ENCODE peak calls at places on chromosomes 7 and 10, in four cellular contexts. U, I, G and W are unnamed samples.

GRCh38 chr7:42502022-42502421 is 265.0 kb upstream of the GLI3 start:
- DNase-seq in U (no peak), G (no peak), I (no peak), W (no peak)

GRCh38 chr7:79968894-79969293 is 165.7 kb upstream of the GNAI1 start:
- DNase-seq in G (no peak), U (no peak), I (no peak), W (no peak)

GRCh38 chr7:47266799-47267198 is 315.1 kb downstream of the TNS3 start:
- DNase-seq in G (peak), U (no peak), I (no peak), W (no peak)

GRCh38 chr7:12028508-12028907 is 182.6 kb upstream of the TMEM106B start:
- DNase-seq in U (no peak), I (no peak), G (no peak), W (no peak)

GRCh38 chr10:12135631-12136030 is 6.2 kb downstream of the SEC61A2 start:
- DNase-seq in I (no peak), U (no peak), G (no peak), W (no peak)

GRCh38 chr10:130301026-130301892 is 165.1 kb downstream of the GLRX3 start:
- DNase-seq in I (no peak), G (no peak), U (no peak), W (no peak)

GRCh38 chr10:36141786-36142560 is 499.9 kb upstream of the FZD8 start:
- DNase-seq in G (no peak), I (no peak), U (no peak), W (no peak)

GRCh38 chr7:105685099-105685609 is 103.9 kb upstream of the EFCAB10 start:
- DNase-seq in G (no peak), I (no peak), U (no peak), W (no peak)

GRCh38 chr10:122142652-122143237 is 128.4 kb upstream of the BTBD16 start:
- DNase-seq in G (peak), I (no peak), U (peak), W (peak)

GRCh38 chr10:97814996-97815395 is 34.6 kb upstream of the GOLGA7B start:
- DNase-seq in I (no peak), U (no peak), G (no peak), W (no peak)

GRCh38 chr10:69321865-69322264 is 43.6 kb downstream of the HK1 start:
- DNase-seq in U (no peak), G (no peak), I (no peak), W (no peak)

GRCh38 chr7:157412021-157412443 is 75.2 kb downstream of the DNAJB6 start:
- DNase-seq in G (no peak), I (no peak), U (no peak), W (no peak)

GRCh38 chr7:12297709-12298108 is 86.6 kb downstream of the TMEM106B start:
- DNase-seq in U (no peak), I (no peak), G (no peak), W (no peak)

GRCh38 chr10:87092861-87093460 is 1.7 kb downstream of the GLUD1 start:
- DNase-seq in G (peak), U (peak), I (peak), W (no peak)
- TF ChIP-seq USF2 in G (no peak), U (no peak), I (no peak), W (no peak)

GRCh38 chr7:24756545-24756988 is 697 bp downstream of the GSDME start:
- DNase-seq in U (no peak), G (no peak), I (no peak), W (no peak)

GRCh38 chr7:24756989-24757798 is at the start of gene GSDME:
- DNase-seq in G (peak), U (peak), I (no peak), W (peak)

GRCh38 chr7:24755541-24756416 is 1.5 kb downstream of the GSDME start:
- DNase-seq in G (no peak), I (peak), U (no peak), W (no peak)

GRCh38 chr7:24755096-24755495 is 2.2 kb downstream of the GSDME start:
- DNase-seq in U (no peak), G (no peak), I (no peak), W (no peak)

DNA sequence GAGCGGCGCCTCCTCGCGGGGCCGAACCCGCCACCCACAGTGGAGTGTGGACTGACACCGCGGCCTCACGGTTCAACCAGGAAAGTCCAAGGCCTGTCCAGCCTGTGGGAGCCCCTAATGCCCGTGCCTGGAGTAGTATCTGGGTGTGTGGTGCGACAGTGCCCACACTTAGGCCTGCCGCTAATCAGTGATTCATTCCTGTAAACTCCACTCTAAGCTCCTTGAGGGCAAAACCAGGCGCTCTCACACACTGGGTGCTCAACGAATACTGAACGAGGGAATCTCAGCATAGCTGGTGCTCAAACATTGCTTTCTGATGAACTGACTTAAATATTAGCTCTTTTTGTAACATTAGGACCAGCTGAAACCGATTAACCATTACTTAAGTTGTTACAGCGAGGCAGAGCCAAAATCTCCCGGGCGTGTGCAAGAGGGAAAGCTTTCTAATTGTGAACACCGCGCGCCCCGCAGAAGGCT is 573 bp upstream of the GSDME start:
- DNase-seq in G (no peak), I (no peak), U (no peak), W (peak)
- TF ChIP-seq USF1 in G (no peak), I (no peak), U (no peak), W (peak)

GRCh38 chr7:99605527-99605926 is 7.5 kb downstream of the TMEM225B start:
- DNase-seq in I (no peak), G (no peak), U (no peak), W (no peak)
- TF ChIP-seq USF2 in I (no peak), G (no peak), U (no peak), W (no peak)

DNA sequence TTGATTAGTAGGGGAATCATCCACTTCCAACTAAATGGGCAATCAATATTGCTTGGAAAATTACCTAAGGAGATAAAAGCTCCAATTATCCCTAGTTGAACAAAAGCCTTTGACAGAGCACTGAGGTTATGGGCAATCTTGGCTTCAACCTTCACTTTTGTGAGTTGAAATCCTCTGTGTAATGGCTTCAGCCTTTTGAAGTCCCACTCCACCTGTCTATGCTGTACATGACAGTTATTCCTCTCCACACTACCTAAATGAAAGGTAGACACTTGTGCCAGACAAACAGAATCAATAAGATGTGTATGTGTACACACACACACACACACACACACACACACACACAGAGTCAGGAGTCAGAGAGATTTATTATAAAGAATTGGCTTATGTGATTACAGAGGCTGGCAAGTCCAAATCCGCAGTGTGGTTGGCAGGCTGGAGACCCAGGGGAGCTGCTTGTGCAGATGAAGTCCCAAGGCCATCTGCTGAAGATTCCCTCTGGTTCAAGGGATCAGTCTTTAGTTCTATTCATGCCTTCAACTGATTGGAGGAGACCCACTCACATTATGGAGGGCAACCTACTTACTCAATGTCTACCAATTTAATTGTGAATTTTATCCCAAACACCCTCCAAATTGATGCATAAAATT is 164.8 kb upstream of the CDC14C start:
- DNase-seq in G (no peak), I (no peak), U (no peak), W (no peak)
- TF ChIP-seq USF1 in G (no peak), I (no peak), U (no peak), W (no peak)

GRCh38 chr7:136527554-136527953 is 340.9 kb upstream of the CHRM2 start:
- DNase-seq in I (no peak), U (no peak), G (no peak), W (no peak)

GRCh38 chr7:136528329-136528728 is 340.1 kb upstream of the CHRM2 start:
- DNase-seq in I (no peak), U (no peak), G (no peak), W (no peak)

GRCh38 chr7:136526408-136527105 is 341.9 kb upstream of the CHRM2 start:
- DNase-seq in G (no peak), U (no peak), I (no peak), W (no peak)

GRCh38 chr7:136517971-136518370 is 350.5 kb upstream of the CHRM2 start:
- DNase-seq in I (no peak), G (no peak), U (no peak), W (no peak)

GRCh38 chr7:136523581-136523980 is 344.9 kb upstream of the CHRM2 start:
- DNase-seq in U (no peak), G (no peak), I (no peak), W (no peak)
- TF ChIP-seq USF2 in U (no peak), G (no peak), I (no peak), W (no peak)

DNA sequence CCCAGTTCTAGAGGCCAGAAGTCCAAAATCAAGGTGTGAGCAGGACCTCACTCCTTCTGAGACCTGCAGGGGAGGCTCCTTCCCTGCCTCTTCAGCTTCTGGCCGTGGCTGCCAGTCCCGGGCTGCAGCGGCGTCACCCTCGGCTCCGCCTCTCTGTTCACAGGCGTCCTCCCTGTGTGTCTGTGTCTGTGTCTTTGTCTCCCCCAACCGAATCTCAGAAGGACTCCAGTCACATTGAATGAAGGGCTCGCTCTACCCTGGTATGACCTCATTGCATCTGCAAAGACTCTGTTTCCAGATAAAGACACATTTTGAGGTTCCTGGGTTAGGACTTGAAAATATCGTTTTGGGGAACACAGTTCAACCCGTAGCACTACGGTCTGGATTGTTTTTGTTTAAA is 33.1 kb upstream of the GALNT11 start:
- DNase-seq in G (peak), I (no peak), U (peak), W (peak)
- TF ChIP-seq USF1 in G (no peak), I (no peak), U (no peak), W (no peak)

GRCh38 chr7:148395990-148396716 is 194.4 kb upstream of the C7orf33 start:
- DNase-seq in U (no peak), G (no peak), I (no peak), W (peak)

GRCh38 chr7:148398844-148399365 is 191.7 kb upstream of the C7orf33 start:
- DNase-seq in I (peak), U (no peak), G (no peak), W (no peak)

GRCh38 chr7:148397985-148398384 is 192.6 kb upstream of the C7orf33 start:
- DNase-seq in I (no peak), U (no peak), G (no peak), W (no peak)

GRCh38 chr7:148397056-148397455 is 193.5 kb upstream of the C7orf33 start:
- DNase-seq in G (no peak), I (no peak), U (no peak), W (no peak)

GRCh38 chr7:148397555-148397954 is 193.0 kb upstream of the C7orf33 start:
- DNase-seq in U (no peak), G (no peak), I (no peak), W (no peak)
- TF ChIP-seq USF2 in U (no peak), G (no peak), I (no peak), W (no peak)